ENCODE peak calls at places on chromosomes 7 and 10, in ten cellular contexts. N is heart left ventricle, J is transverse colon, K is H9, Z is GM23248, U is Panc1, G is heart right ventricle, P is cardiac muscle cell, O is body of pancreas, E is neuronal stem cell. H is an unnamed sample. For H3K4me1, the result is how much of the 10 kb centered on the place peaks cover.

GRCh38 chr7:34080513-34080912 is 175.2 kb downstream of the BMPER start:
- DNase-seq in G (no peak), P (no peak), K (no peak), J (no peak), O (no peak), Z (peak), E (no peak), N (no peak), U (no peak), H (no peak)

GRCh38 chr7:13240349-13240748 is 552.9 kb downstream of the ARL4A start:
- DNase-seq in K (peak), Z (peak), O (no peak), E (no peak), P (peak), G (no peak), N (no peak), U (peak), J (no peak), H (no peak)

GRCh38 chr10:86231796-86232560 is 134.6 kb downstream of the GRID1 start:
- DNase-seq in O (no peak), N (no peak), E (no peak), Z (no peak), K (no peak), G (no peak), U (no peak), J (no peak), P (no peak), H (no peak)

GRCh38 chr10:28769147-28769604 is 91.9 kb downstream of the BAMBI start:
- DNase-seq in N (no peak), G (no peak), K (no peak), Z (no peak), O (no peak), J (no peak), U (no peak), E (no peak), P (no peak), H (no peak)

GRCh38 chr7:132398253-132398913 is 177.9 kb downstream of the PLXNA4 start:
- DNase-seq in J (no peak), E (no peak), Z (no peak), O (no peak), N (no peak), U (no peak), K (no peak), G (no peak), P (no peak), H (no peak)

GRCh38 chr10:103759100-103759781 is 96.1 kb downstream of the SH3PXD2A start:
- DNase-seq in K (no peak), G (peak), J (peak), P (peak), O (no peak), N (no peak), U (peak), Z (peak), E (no peak), H (no peak)

GRCh38 chr7:116691664-116692063 is 19.7 kb downstream of the MET start:
- DNase-seq in N (no peak), Z (no peak), J (no peak), P (peak), O (no peak), K (no peak), U (no peak), G (no peak), E (no peak), H (no peak)

GRCh38 chr10:88253-88652 is 39.2 kb upstream of the TUBB8 start:
- DNase-seq in Z (no peak), K (no peak), J (no peak), O (peak), P (no peak), U (no peak), G (no peak), E (no peak), N (no peak), H (no peak)

GRCh38 chr10:112842832-112843360 is 107.2 kb upstream of the TCF7L2 start:
- DNase-seq in E (no peak), Z (peak), U (no peak), O (no peak), P (peak), K (no peak), G (no peak), J (no peak), N (no peak), H (no peak)

GRCh38 chr7:30226593-30227268 is 57.7 kb upstream of the ZNRF2 start:
- DNase-seq in P (no peak), K (peak), E (no peak), N (no peak), J (peak), O (peak), G (no peak), U (no peak), Z (no peak), H (no peak)

GRCh38 chr10:1737222-1738061 is at the start of gene ADARB2:
- DNase-seq in P (no peak), E (peak), J (no peak), Z (peak), N (peak), K (peak), O (peak), U (no peak), G (peak), H (peak)

GRCh38 chr7:101410743-101411476 is 48.2 kb downstream of the COL26A1 start:
- DNase-seq in U (no peak), P (peak), E (peak), N (no peak), G (peak), Z (peak), O (peak), K (peak), J (peak), H (no peak)

GRCh38 chr7:100506356-100506930 is 22.7 kb downstream of the NYAP1 start:
- DNase-seq in P (no peak), N (no peak), G (no peak), U (no peak), O (no peak), K (peak), E (no peak), J (no peak), Z (no peak), H (no peak)

GRCh38 chr7:158811461-158811860 is 17.8 kb downstream of the ESYT2 start:
- DNase-seq in U (no peak), K (no peak), J (no peak), N (no peak), Z (peak), O (peak), G (no peak), E (no peak), P (peak), H (no peak)

GRCh38 chr7:150800576-150801241 is at the start of gene TMEM176A:
- DNase-seq in K (no peak), P (no peak), J (peak), U (no peak), N (no peak), Z (no peak), E (no peak), O (peak), G (no peak), H (peak)

GRCh38 chr10:45520476-45520875 is 146.5 kb downstream of the ALOX5 start:
- DNase-seq in N (no peak), J (no peak), G (no peak), E (no peak), P (no peak), U (no peak), O (no peak), K (no peak), Z (no peak), H (no peak)

GRCh38 chr7:39459606-39460090 is 106.6 kb upstream of the YAE1 start:
- DNase-seq in J (no peak), E (no peak), U (no peak), Z (no peak), O (no peak), K (no peak), G (no peak), P (no peak), N (no peak), H (no peak)

GRCh38 chr10:120823251-120823650 is 27.9 kb upstream of the WDR11 start:
- DNase-seq in U (no peak), Z (no peak), N (no peak), G (no peak), J (no peak), E (no peak), K (no peak), O (no peak), P (no peak), H (no peak)

GRCh38 chr7:130902755-130903357 is 168.8 kb upstream of the KLF14 start:
- DNase-seq in O (no peak), K (no peak), E (no peak), U (peak), Z (no peak), J (no peak), G (no peak), N (no peak), P (no peak), H (no peak)

GRCh38 chr7:140625908-140626868 is 14.4 kb downstream of the DENND2A start:
- DNase-seq in N (peak), Z (peak), G (peak), P (peak), J (peak), K (peak), O (peak), U (no peak), E (no peak), H (no peak)

GRCh38 chr10:63348210-63348850 is 117.4 kb downstream of the JMJD1C start:
- DNase-seq in K (no peak), J (no peak), P (no peak), E (no peak), O (no peak), N (no peak), G (no peak), Z (no peak), U (no peak), H (no peak)

GRCh38 chr7:88254721-88255120 is 34.9 kb upstream of the SRI start:
- DNase-seq in Z (peak), U (no peak), G (no peak), E (no peak), K (no peak), N (no peak), P (no peak), J (no peak), O (no peak), H (no peak)

GRCh38 chr10:782751-783648 is 93.5 kb upstream of the DIP2C start:
- DNase-seq in J (peak), N (no peak), P (no peak), U (no peak), K (peak), Z (no peak), G (no peak), O (no peak), E (no peak), H (peak)

GRCh38 chr10:129741978-129742741 is 221.9 kb downstream of the EBF3 start:
- DNase-seq in K (peak), G (no peak), U (no peak), P (no peak), O (no peak), Z (no peak), N (no peak), J (no peak), E (no peak), H (peak)

GRCh38 chr10:73780966-73781365 is 882 bp upstream of the CHCHD1 start:
- DNase-seq in P (no peak), K (no peak), Z (peak), E (no peak), O (no peak), J (no peak), U (no peak), N (no peak), G (no peak), H (no peak)

GRCh38 chr10:92619368-92619767 is 26.4 kb downstream of the KIF11 start:
- DNase-seq in E (no peak), U (no peak), K (no peak), P (no peak), N (no peak), J (no peak), G (no peak), O (no peak), Z (no peak), H (no peak)

GRCh38 chr10:72260588-72261322 is 13.0 kb upstream of the DDIT4 start:
- DNase-seq in J (peak), Z (peak), G (peak), K (peak), P (peak), E (peak), O (peak), U (no peak), N (peak), H (peak)

GRCh38 chr7:151888079-151888673 is 11.3 kb upstream of the PRKAG2 start:
- DNase-seq in P (no peak), K (no peak), U (no peak), Z (no peak), N (no peak), G (no peak), E (no peak), O (no peak), J (no peak), H (no peak)

GRCh38 chr10:79981673-79982485 is 33.0 kb upstream of the SFTPD start:
- DNase-seq in Z (peak), G (peak), O (peak), J (peak), E (peak), N (peak), K (peak), U (no peak), P (peak), H (peak)

GRCh38 chr7:149027560-149028345 is 552 bp downstream of the PDIA4 start:
- DNase-seq in G (no peak), U (no peak), K (no peak), Z (peak), N (no peak), J (peak), E (peak), O (no peak), P (peak), H (no peak)

GRCh38 chr10:2933041-2933440 is 134.3 kb upstream of the PFKP start:
- DNase-seq in Z (no peak), E (no peak), O (no peak), U (no peak), P (no peak), G (no peak), K (no peak), J (no peak), N (no peak), H (no peak)

GRCh38 chr10:70974351-70974901 is 86.1 kb upstream of the PCBD1 start:
- DNase-seq in K (peak), O (no peak), P (peak), U (no peak), N (no peak), E (no peak), G (no peak), J (no peak), Z (peak), H (no peak)

GRCh38 chr7:141027043-141027442 is 12.3 kb upstream of the MRPS33 start:
- DNase-seq in E (no peak), K (peak), J (no peak), O (no peak), P (no peak), U (no peak), N (no peak), Z (no peak), G (no peak), H (no peak)

GRCh38 chr10:28841625-28842024 is 164.3 kb downstream of the BAMBI start:
- DNase-seq in G (no peak), N (no peak), E (no peak), U (no peak), K (no peak), J (no peak), Z (peak), P (peak), O (no peak), H (no peak)

GRCh38 chr7:69800495-69800894 is 202.2 kb downstream of the AUTS2 start:
- DNase-seq in U (no peak), Z (peak), K (peak), P (peak), O (peak), G (no peak), E (no peak), N (no peak), J (no peak), H (peak)

GRCh38 chr10:77889277-77889903 is 37.2 kb downstream of the DLG5 start:
- DNase-seq in N (no peak), P (no peak), K (peak), Z (no peak), O (peak), E (peak), U (no peak), J (peak), G (no peak), H (peak)

GRCh38 chr7:129993275-129993674 is 40.5 kb upstream of the UBE2H start:
- DNase-seq in Z (no peak), N (no peak), O (no peak), E (no peak), U (no peak), G (no peak), J (no peak), K (no peak), P (no peak), H (no peak)

GRCh38 chr7:7438851-7439250 is 96.8 kb downstream of the COL28A1 start:
- DNase-seq in G (no peak), E (no peak), J (no peak), P (peak), Z (peak), U (peak), O (no peak), K (no peak), N (no peak), H (no peak)

GRCh38 chr10:132510174-132510611 is 27.4 kb upstream of the INPP5A start:
- DNase-seq in E (no peak), U (no peak), G (no peak), O (no peak), Z (no peak), K (no peak), N (no peak), J (no peak), P (no peak), H (peak)

GRCh38 chr10:132511092-132511491 is 26.5 kb upstream of the INPP5A start:
- DNase-seq in O (peak), E (no peak), P (no peak), K (no peak), N (peak), G (peak), Z (no peak), U (no peak), J (peak), H (no peak)

GRCh38 chr10:132507956-132508490 is 29.6 kb upstream of the INPP5A start:
- DNase-seq in P (no peak), U (no peak), J (no peak), O (no peak), E (no peak), K (peak), Z (no peak), G (no peak), N (no peak), H (peak)

GRCh38 chr10:132508497-132509443 is 28.8 kb upstream of the INPP5A start:
- DNase-seq in P (no peak), O (peak), N (peak), Z (no peak), G (peak), U (no peak), E (no peak), J (no peak), K (peak), H (no peak)

GRCh38 chr10:132509506-132510173 is 27.9 kb upstream of the INPP5A start:
- DNase-seq in E (no peak), N (no peak), P (no peak), K (peak), J (no peak), U (no peak), G (no peak), O (peak), Z (no peak), H (peak)
- H3K27ac ChIP-seq in E (no peak), N (peak), P (no peak), K (no peak), J (peak), U (no peak), G (peak), O (no peak), Z (no peak), H (no peak)

GRCh38 chr7:44107961-44108767 is 4.0 kb downstream of the AEBP1 start:
- DNase-seq in O (no peak), N (no peak), G (no peak), Z (no peak), K (no peak), U (no peak), J (no peak), P (no peak), E (no peak), H (no peak)

GRCh38 chr7:44110724-44111635 is 6.8 kb downstream of the AEBP1 start:
- DNase-seq in P (no peak), Z (no peak), N (peak), E (no peak), K (no peak), U (no peak), O (no peak), J (no peak), G (no peak), H (no peak)

GRCh38 chr7:44109991-44110390 is 5.8 kb downstream of the AEBP1 start:
- DNase-seq in U (no peak), E (no peak), O (no peak), G (no peak), Z (no peak), P (no peak), J (no peak), K (no peak), N (no peak), H (peak)

GRCh38 chr7:44107116-44107960 is 3.2 kb downstream of the AEBP1 start:
- DNase-seq in E (no peak), O (no peak), U (no peak), P (no peak), K (no peak), J (no peak), Z (no peak), G (no peak), N (no peak), H (no peak)

DNA sequence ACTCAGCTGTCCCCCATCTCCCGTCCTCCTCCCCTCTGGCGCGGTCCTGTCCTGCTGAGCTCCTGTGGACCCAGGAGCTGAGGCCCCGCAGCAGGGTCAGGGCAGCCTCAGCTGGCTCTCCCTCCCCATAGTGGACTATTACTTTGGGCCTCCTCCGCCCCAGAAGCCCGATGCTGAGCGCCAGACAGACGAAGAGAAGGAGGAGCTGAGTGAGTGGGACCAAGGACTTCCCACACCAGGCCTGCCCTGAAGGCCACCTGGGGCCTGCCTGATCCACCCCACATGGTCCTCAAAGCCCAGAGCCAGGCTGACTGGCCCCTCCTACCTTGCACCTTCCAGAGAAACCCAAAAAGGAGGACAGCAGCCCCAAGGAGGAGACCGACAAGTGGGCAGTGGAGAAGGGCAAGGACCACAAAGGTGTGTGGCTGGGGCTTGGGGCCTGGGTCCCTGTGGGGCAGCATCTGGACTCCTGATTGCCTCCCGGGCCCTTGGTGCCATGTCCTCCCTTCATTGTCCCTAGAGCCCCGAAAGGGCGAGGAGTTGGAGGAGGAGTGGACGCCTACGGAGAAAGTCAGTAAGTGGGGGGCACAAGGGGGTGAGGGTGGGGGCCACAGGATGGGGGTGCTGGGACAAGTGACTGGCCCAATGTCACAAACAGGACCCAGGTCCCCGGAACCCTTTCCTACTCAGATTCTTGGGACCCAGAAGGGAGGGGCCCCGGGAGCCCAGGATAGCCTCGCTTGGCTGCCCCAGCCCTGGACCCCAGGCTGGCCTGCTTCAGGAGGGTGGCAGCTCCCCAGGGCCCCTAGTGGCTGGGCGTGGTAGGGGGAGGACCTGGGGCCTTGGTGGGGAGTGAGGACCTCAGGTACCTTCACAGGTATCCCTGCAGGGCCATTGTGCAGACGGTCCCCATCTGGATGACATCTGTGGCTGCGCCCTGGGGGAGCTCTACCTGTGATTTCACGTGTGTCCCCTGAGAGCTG is 4.9 kb downstream of the AEBP1 start:
- DNase-seq in G (no peak), O (no peak), U (no peak), Z (no peak), K (no peak), N (peak), J (no peak), E (no peak), P (no peak), H (peak)
- H3K4me1 ChIP-seq in G (under half), O (under half), U (under half), Z (under half), K (under half), N (under half), J (under half), E (under half), P (under half), H (under half)

GRCh38 chr10:69004821-69005220 is 16.2 kb downstream of the KIFBP start:
- DNase-seq in G (no peak), K (no peak), N (no peak), U (no peak), E (no peak), Z (peak), J (no peak), P (peak), O (no peak), H (no peak)
- H3K27ac ChIP-seq in G (no peak), K (no peak), N (no peak), U (no peak), E (no peak), Z (no peak), J (no peak), P (no peak), O (no peak), H (no peak)

DNA sequence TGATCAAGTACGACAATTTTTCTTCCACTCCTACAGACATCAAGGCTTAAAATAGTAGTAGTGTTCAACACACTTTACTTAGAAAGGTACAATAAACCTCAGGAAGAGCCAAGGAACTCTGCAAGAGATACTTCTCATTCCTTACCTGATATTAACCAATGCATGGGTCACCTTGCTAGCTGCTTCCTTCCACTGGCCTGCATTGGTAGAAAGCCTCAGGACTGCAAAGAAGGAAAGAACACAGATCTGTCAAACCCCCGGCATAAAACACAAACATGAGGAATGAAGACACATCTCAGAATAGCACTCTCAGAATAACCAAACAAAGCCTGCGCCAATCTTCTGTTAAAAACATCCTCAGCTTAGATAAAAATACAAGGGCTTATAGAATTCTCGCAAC is 96.1 kb upstream of the KCNIP2 start:
- DNase-seq in Z (no peak), O (no peak), G (peak), E (no peak), J (no peak), N (no peak), K (no peak), P (peak), U (no peak), H (no peak)
- H3K4me1 ChIP-seq in Z (half or more), O (under half), G (half or more), E (under half), J (under half), N (half or more), K (under half), P (half or more), U (under half), H (under half)

H was measured in left lung.